ENCODE peak calls at places on chromosome 19, in seven cellular contexts. M, Z, E, W, R, D and O are unnamed samples.
A peak's percentile ranks its signal among the peaks of the same experiment; 100 is the strongest.

GRCh38 chr19:3665681-3666544 is 34.4 kb downstream of the PIP5K1C start:
- DNase-seq in M (no peak), Z (peak; percentile 79), E (peak; percentile 68), W (peak; percentile 95), R (peak; percentile 68), D (no peak), O (peak; percentile 94)

GRCh38 chr19:12244370-12244769 is 50.3 kb downstream of the ZNF44 start:
- DNase-seq in M (no peak), Z (no peak), E (no peak), W (no peak), R (no peak), D (no peak), O (no peak)

GRCh38 chr19:3176715-3177501 is 1.7 kb upstream of the S1PR4 start:
- DNase-seq in M (no peak), Z (peak; percentile 46), E (no peak), W (no peak), R (peak; percentile 76), D (no peak), O (no peak)

GRCh38 chr19:31356587-31357314 is 7.5 kb upstream of the TSHZ3 start:
- DNase-seq in M (no peak), Z (peak; percentile 52), E (no peak), W (no peak), R (no peak), D (no peak), O (no peak)

GRCh38 chr19:41612483-41612882 is 14.4 kb downstream of the CEACAM4 start:
- DNase-seq in M (no peak), Z (no peak), E (no peak), W (no peak), R (peak; percentile 29), D (no peak), O (no peak)

GRCh38 chr19:6047741-6048231 is 62.5 kb downstream of the RFX2 start:
- DNase-seq in M (peak; percentile 56), Z (peak; percentile 38), E (no peak), W (peak; percentile 84), R (peak; percentile 28), D (peak; percentile 87), O (peak; percentile 64)

GRCh38 chr19:47005873-47006272 is 13.8 kb upstream of the NPAS1 start:
- DNase-seq in M (no peak), Z (no peak), E (no peak), W (no peak), R (no peak), D (no peak), O (no peak)

GRCh38 chr19:5182811-5183210 is 157.8 kb downstream of the PTPRS start:
- DNase-seq in M (no peak), Z (no peak), E (no peak), W (no peak), R (no peak), D (no peak), O (no peak)

GRCh38 chr19:2627855-2628254 is 74.6 kb downstream of the GNG7 start:
- DNase-seq in M (no peak), Z (no peak), E (no peak), W (no peak), R (no peak), D (no peak), O (no peak)

GRCh38 chr19:29410974-29411615 is 114.7 kb upstream of the VSTM2B start:
- DNase-seq in M (no peak), Z (no peak), E (no peak), W (no peak), R (no peak), D (no peak), O (no peak)

GRCh38 chr19:30003862-30004261 is 61.8 kb downstream of the URI1 start:
- DNase-seq in M (no peak), Z (no peak), E (no peak), W (no peak), R (no peak), D (no peak), O (no peak)

DNA sequence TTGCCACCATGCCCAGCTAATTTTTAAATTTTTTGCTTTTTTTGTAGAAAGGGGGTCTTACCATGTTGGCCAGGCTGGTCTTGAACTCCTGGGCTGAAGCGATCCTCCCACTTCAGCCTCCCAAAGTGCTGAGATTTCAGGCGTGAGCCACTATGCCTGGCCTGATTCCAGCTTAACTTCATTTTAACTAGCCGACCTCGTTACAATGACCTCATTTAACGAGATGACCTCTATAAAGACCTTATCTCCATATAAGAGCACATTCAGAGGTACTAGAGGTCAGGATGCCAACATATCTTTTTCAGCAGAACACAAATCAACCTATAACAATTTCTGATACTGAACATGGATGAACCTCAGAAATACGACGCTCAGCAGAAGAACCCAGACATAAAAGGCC is 10.6 kb downstream of the KCNN1 start:
- DNase-seq in M (no peak), Z (no peak), E (no peak), W (no peak), R (no peak), D (no peak), O (no peak)
- TF ChIP-seq CTCF in M (no peak), Z (no peak), E (no peak), W (no peak), R (no peak), D (no peak), O (no peak)

DNA sequence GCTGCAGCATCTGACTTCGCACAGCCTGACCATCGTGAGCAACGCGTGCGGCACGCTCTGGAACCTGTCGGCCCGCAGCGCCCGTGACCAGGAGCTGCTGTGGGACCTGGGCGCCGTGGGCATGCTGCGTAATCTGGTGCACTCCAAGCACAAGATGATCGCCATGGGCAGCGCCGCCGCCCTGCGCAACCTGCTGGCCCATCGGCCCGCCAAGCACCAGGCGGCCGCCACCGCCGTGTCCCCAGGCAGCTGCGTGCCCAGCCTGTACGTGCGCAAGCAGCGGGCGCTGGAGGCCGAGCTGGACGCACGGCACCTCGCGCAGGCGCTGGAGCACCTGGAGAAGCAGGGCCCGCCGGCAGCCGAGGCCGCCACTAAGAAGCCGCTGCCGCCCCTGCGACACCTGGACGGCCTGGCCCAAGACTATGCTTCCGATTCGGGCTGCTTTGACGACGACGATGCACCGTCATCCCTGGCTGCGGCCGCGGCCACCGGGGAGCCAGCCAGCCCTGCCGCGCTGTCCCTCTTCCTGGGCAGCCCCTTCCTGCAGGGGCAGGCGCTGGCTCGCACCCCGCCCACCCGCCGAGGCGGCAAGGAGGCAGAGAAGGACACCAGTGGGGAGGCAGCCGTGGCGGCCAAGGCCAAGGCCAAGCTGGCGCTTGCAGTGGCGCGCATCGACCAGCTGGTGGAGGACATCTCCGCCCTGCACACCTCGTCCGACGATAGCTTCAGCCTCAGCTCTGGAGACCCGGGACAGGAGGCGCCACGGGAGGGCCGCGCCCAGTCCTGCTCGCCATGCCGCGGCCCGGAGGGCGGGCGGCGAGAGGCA is 13.6 kb downstream of the C19orf25 start:
- DNase-seq in M (no peak), Z (peak; percentile 70), E (no peak), W (no peak), R (no peak), D (no peak), O (peak; percentile 84)
- TF ChIP-seq CTCF in M (peak; percentile 22), Z (peak; percentile 37), E (peak; percentile 38), W (no peak), R (peak; percentile 4), D (peak; percentile 44), O (peak; percentile 8)

GRCh38 chr19:14023404-14024235 is 4.3 kb upstream of the RLN3 start:
- DNase-seq in M (peak; percentile 69), Z (peak; percentile 61), E (no peak), W (no peak), R (peak; percentile 41), D (no peak), O (peak; percentile 37)
- TF ChIP-seq CTCF in M (peak; percentile 68), Z (no peak), E (peak; percentile 51), W (no peak), R (no peak), D (peak; percentile 40), O (no peak)

DNA sequence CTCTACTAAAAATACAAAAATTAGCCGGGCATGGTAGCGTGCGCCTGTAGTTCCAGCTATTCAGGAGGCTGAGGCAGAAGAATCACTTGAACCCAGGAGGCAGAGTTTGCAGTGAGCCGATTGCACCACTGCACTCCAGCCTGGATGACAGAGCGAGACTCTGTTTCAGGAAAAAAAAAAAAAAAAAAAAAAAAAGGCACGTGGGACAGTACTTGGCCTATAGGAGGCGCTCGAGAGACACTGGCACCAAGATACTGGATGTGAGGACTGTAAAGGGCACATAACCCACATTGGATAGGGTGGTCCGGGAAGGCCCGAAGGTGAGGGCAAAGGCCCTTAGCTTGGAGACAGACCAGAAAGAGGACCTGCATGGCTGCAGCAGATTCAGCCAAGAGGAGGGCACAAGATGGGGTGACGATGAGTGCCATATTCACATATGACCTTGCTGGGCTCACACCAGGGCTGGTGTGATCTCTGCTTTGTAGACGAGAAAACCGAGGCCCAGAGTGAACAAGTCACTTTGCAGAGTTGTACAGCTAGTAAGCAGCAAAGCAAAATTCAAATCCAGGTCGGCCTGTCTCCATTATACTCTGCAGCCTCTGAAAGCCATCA is 89.4 kb downstream of the DPF1 start:
- DNase-seq in M (peak; percentile 60), Z (peak; percentile 49), E (no peak), W (no peak), R (no peak), D (no peak), O (peak; percentile 58)
- TF ChIP-seq CTCF in M (peak; percentile 67), Z (no peak), E (peak; percentile 77), W (no peak), R (no peak), D (peak; percentile 38), O (peak; percentile 37)

GRCh38 chr19:43708716-43709115 is 7.2 kb upstream of the IRGC start:
- DNase-seq in M (no peak), Z (no peak), E (no peak), W (no peak), R (no peak), D (no peak), O (no peak)
- TF ChIP-seq CTCF in M (no peak), Z (no peak), E (no peak), W (no peak), R (no peak), D (no peak), O (no peak)

GRCh38 chr19:52494518-52494917 is 33.0 kb upstream of the ZNF808 start:
- DNase-seq in M (no peak), Z (no peak), E (no peak), W (no peak), R (no peak), D (no peak), O (no peak)

GRCh38 chr19:52492201-52492960 is 35.1 kb upstream of the ZNF808 start:
- DNase-seq in M (no peak), Z (peak; percentile 2), E (no peak), W (peak; percentile 60), R (no peak), D (no peak), O (no peak)

GRCh38 chr19:52498571-52498970 is 28.9 kb upstream of the ZNF808 start:
- DNase-seq in M (no peak), Z (no peak), E (no peak), W (peak; percentile 32), R (no peak), D (no peak), O (no peak)

GRCh38 chr19:52492991-52493470 is 34.4 kb upstream of the ZNF808 start:
- DNase-seq in M (no peak), Z (no peak), E (no peak), W (peak; percentile 50), R (no peak), D (no peak), O (no peak)
- TF ChIP-seq CTCF in M (no peak), Z (no peak), E (no peak), W (no peak), R (no peak), D (peak; percentile 43), O (no peak)

GRCh38 chr19:37362733-37363132 is 8.2 kb upstream of the ZNF527 start:
- DNase-seq in M (peak; percentile 10), Z (peak; percentile 7), E (no peak), W (no peak), R (no peak), D (no peak), O (no peak)
- TF ChIP-seq CTCF in M (peak; percentile 20), Z (no peak), E (no peak), W (no peak), R (no peak), D (no peak), O (no peak)